ENCODE peak calls at places on chromosome 22, in six cellular contexts. One of them, this sample, is unnamed. For H4K20me1, the result is how much of the 10 kb centered on the place peaks cover.

GRCh38 chr22:42699281-42699681 is 21.4 kb downstream of the A4GALT start:
- DNase-seq in neural progenitor cell: no peak
- DNase-seq in IMR-90: no peak
- DNase-seq in fibroblast of lung: no peak
- DNase-seq in HCT116: no peak
- DNase-seq in OCI-LY7: no peak
- DNase-seq in this sample: no peak

GRCh38 chr22:29098296-29098695 is 25.5 kb downstream of the KREMEN1 start:
- DNase-seq in fibroblast of lung: no peak
- DNase-seq in neural progenitor cell: no peak
- DNase-seq in IMR-90: no peak
- DNase-seq in HCT116: no peak
- DNase-seq in OCI-LY7: no peak
- DNase-seq in this sample: no peak

GRCh38 chr22:20243545-20244249 is 24.4 kb downstream of the RTN4R start:
- DNase-seq in neural progenitor cell: no peak
- DNase-seq in OCI-LY7: peak
- DNase-seq in fibroblast of lung: peak
- DNase-seq in HCT116: no peak
- DNase-seq in IMR-90: peak
- DNase-seq in this sample: peak

GRCh38 chr22:48257690-48258065 is 1495.2 kb downstream of the TBC1D22A start:
- DNase-seq in IMR-90: no peak
- DNase-seq in OCI-LY7: no peak
- DNase-seq in HCT116: no peak
- DNase-seq in neural progenitor cell: no peak
- DNase-seq in fibroblast of lung: no peak
- DNase-seq in this sample: no peak

GRCh38 chr22:19120829-19121630 is 1.2 kb downstream of the DGCR2 start:
- DNase-seq in fibroblast of lung: peak
- DNase-seq in HCT116: peak
- DNase-seq in neural progenitor cell: peak
- DNase-seq in IMR-90: peak
- DNase-seq in OCI-LY7: no peak
- DNase-seq in this sample: peak

GRCh38 chr22:20750461-20751184 is 23.3 kb upstream of the SERPIND1 start:
- DNase-seq in fibroblast of lung: peak
- DNase-seq in OCI-LY7: no peak
- DNase-seq in IMR-90: peak
- DNase-seq in neural progenitor cell: no peak
- DNase-seq in HCT116: no peak
- DNase-seq in this sample: peak

GRCh38 chr22:30392661-30393321 is 4.0 kb upstream of the SEC14L2 start:
- DNase-seq in HCT116: no peak
- DNase-seq in neural progenitor cell: peak
- DNase-seq in IMR-90: no peak
- DNase-seq in OCI-LY7: peak
- DNase-seq in fibroblast of lung: no peak
- DNase-seq in this sample: no peak

GRCh38 chr22:41301085-41302015 is at the start of gene ZC3H7B:
- DNase-seq in IMR-90: peak
- DNase-seq in fibroblast of lung: peak
- DNase-seq in HCT116: no peak
- DNase-seq in neural progenitor cell: peak
- DNase-seq in OCI-LY7: peak
- DNase-seq in this sample: peak

GRCh38 chr22:21587803-21588611 is 20.5 kb downstream of the UBE2L3 start:
- DNase-seq in neural progenitor cell: no peak
- DNase-seq in fibroblast of lung: peak
- DNase-seq in HCT116: no peak
- DNase-seq in OCI-LY7: peak
- DNase-seq in IMR-90: peak
- DNase-seq in this sample: peak

GRCh38 chr22:45246060-45246985 is 5.6 kb upstream of the KIAA0930 start:
- DNase-seq in neural progenitor cell: no peak
- DNase-seq in HCT116: peak
- DNase-seq in IMR-90: peak
- DNase-seq in OCI-LY7: no peak
- DNase-seq in fibroblast of lung: peak
- DNase-seq in this sample: peak

GRCh38 chr22:28231423-28231822 is 312.4 kb upstream of the PITPNB start:
- DNase-seq in HCT116: no peak
- DNase-seq in fibroblast of lung: peak
- DNase-seq in neural progenitor cell: peak
- DNase-seq in OCI-LY7: no peak
- DNase-seq in IMR-90: peak
- DNase-seq in this sample: peak

GRCh38 chr22:20966883-20967696 is at the start of gene AIFM3:
- DNase-seq in HCT116: no peak
- DNase-seq in fibroblast of lung: no peak
- DNase-seq in OCI-LY7: no peak
- DNase-seq in IMR-90: no peak
- DNase-seq in neural progenitor cell: peak
- DNase-seq in this sample: no peak

GRCh38 chr22:46084943-46085830 is 65.1 kb upstream of the PPARA start:
- DNase-seq in IMR-90: no peak
- DNase-seq in fibroblast of lung: peak
- DNase-seq in OCI-LY7: no peak
- DNase-seq in neural progenitor cell: no peak
- DNase-seq in HCT116: no peak
- DNase-seq in this sample: peak

GRCh38 chr22:40410272-40410671 is 39.9 kb downstream of the SGSM3 start:
- DNase-seq in fibroblast of lung: peak
- DNase-seq in OCI-LY7: no peak
- DNase-seq in neural progenitor cell: no peak
- DNase-seq in HCT116: no peak
- DNase-seq in IMR-90: no peak
- DNase-seq in this sample: no peak

GRCh38 chr22:35892192-35892591 is 136.4 kb downstream of the RBFOX2 start:
- DNase-seq in OCI-LY7: no peak
- DNase-seq in HCT116: no peak
- DNase-seq in fibroblast of lung: peak
- DNase-seq in IMR-90: peak
- DNase-seq in neural progenitor cell: no peak
- DNase-seq in this sample: peak

GRCh38 chr22:36319595-36320497 is 66.9 kb downstream of the APOL1 start:
- DNase-seq in IMR-90: no peak
- DNase-seq in HCT116: no peak
- DNase-seq in OCI-LY7: no peak
- DNase-seq in neural progenitor cell: no peak
- DNase-seq in fibroblast of lung: no peak
- DNase-seq in this sample: no peak

GRCh38 chr22:22352376-22352999 is 107.9 kb downstream of the VPREB1 start:
- DNase-seq in neural progenitor cell: no peak
- DNase-seq in OCI-LY7: peak
- DNase-seq in HCT116: no peak
- DNase-seq in IMR-90: no peak
- DNase-seq in fibroblast of lung: no peak
- DNase-seq in this sample: no peak

GRCh38 chr22:47691152-47691895 is 928.9 kb downstream of the TBC1D22A start:
- DNase-seq in OCI-LY7: no peak
- DNase-seq in neural progenitor cell: no peak
- DNase-seq in HCT116: no peak
- DNase-seq in fibroblast of lung: no peak
- DNase-seq in IMR-90: no peak
- DNase-seq in this sample: no peak

DNA sequence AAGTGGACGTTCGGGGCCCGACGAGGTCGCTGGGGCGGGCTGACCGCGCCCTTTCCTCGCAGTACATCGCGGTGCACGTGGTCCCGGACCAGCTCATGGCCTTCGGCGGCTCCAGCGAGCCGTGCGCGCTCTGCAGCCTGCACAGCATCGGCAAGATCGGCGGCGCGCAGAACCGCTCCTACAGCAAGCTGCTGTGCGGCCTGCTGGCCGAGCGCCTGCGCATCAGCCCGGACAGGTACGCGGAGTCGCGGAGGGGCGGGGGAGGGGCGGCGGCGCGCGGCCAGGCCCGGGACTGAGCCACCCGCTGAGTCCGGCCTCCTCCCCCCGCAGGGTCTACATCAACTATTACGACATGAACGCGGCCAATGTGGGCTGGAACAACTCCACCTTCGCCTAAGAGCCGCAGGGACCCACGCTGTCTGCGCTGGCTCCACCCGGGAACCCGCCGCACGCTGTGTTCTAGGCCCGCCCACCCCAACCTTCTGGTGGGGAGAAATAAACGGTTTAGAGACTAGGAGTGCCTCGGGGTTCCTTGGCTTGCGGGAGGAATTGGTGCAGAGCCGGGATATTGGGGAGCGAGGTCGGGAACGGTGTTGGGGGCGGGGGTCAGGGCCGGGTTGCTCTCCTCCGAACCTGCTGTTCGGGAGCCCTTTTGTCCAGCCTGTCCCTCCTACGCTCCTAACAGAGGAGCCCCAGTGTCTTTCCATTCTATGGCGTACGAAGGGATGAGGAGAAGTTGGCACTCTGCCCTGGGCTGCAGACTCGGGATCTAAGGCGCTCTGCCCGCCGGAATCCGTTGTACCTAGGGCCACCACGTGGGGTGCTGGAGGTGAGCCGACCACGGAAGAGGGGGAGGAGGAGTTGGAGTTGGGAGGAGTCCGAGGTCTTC is 771 bp downstream of the MIF start:
- DNase-seq in IMR-90: peak
- DNase-seq in fibroblast of lung: peak
- DNase-seq in HCT116: peak
- DNase-seq in neural progenitor cell: peak
- DNase-seq in OCI-LY7: peak
- DNase-seq in this sample: peak
- TF ChIP-seq CTCF in IMR-90: peak
- TF ChIP-seq CTCF in fibroblast of lung: peak
- TF ChIP-seq CTCF in HCT116: peak
- TF ChIP-seq CTCF in neural progenitor cell: peak
- TF ChIP-seq CTCF in OCI-LY7: peak
- TF ChIP-seq CTCF in this sample: peak

GRCh38 chr22:24338701-24339451 is 68.2 kb downstream of the SPECC1L start:
- DNase-seq in HCT116: no peak
- DNase-seq in IMR-90: peak
- DNase-seq in neural progenitor cell: peak
- DNase-seq in fibroblast of lung: peak
- DNase-seq in OCI-LY7: no peak
- DNase-seq in this sample: peak
- H4K20me1 ChIP-seq in HCT116: under half
- H4K20me1 ChIP-seq in IMR-90: under half
- H4K20me1 ChIP-seq in neural progenitor cell: under half
- H4K20me1 ChIP-seq in fibroblast of lung: under half
- H4K20me1 ChIP-seq in OCI-LY7: under half
- H4K20me1 ChIP-seq in this sample: under half

GRCh38 chr22:38034884-38035529 is 22.2 kb upstream of the PICK1 start:
- DNase-seq in fibroblast of lung: no peak
- DNase-seq in OCI-LY7: no peak
- DNase-seq in neural progenitor cell: no peak
- DNase-seq in HCT116: no peak
- DNase-seq in IMR-90: no peak
- DNase-seq in this sample: no peak

GRCh38 chr22:38034278-38034882 is 22.8 kb upstream of the PICK1 start:
- DNase-seq in IMR-90: peak
- DNase-seq in OCI-LY7: no peak
- DNase-seq in neural progenitor cell: peak
- DNase-seq in fibroblast of lung: peak
- DNase-seq in HCT116: peak
- DNase-seq in this sample: peak

GRCh38 chr22:38031491-38031890 is 25.7 kb upstream of the PICK1 start:
- DNase-seq in HCT116: no peak
- DNase-seq in neural progenitor cell: no peak
- DNase-seq in IMR-90: no peak
- DNase-seq in OCI-LY7: no peak
- DNase-seq in fibroblast of lung: no peak
- DNase-seq in this sample: no peak

GRCh38 chr22:38033522-38034277 is 23.5 kb upstream of the PICK1 start:
- DNase-seq in fibroblast of lung: no peak
- DNase-seq in neural progenitor cell: peak
- DNase-seq in HCT116: no peak
- DNase-seq in IMR-90: no peak
- DNase-seq in OCI-LY7: no peak
- DNase-seq in this sample: no peak

DNA sequence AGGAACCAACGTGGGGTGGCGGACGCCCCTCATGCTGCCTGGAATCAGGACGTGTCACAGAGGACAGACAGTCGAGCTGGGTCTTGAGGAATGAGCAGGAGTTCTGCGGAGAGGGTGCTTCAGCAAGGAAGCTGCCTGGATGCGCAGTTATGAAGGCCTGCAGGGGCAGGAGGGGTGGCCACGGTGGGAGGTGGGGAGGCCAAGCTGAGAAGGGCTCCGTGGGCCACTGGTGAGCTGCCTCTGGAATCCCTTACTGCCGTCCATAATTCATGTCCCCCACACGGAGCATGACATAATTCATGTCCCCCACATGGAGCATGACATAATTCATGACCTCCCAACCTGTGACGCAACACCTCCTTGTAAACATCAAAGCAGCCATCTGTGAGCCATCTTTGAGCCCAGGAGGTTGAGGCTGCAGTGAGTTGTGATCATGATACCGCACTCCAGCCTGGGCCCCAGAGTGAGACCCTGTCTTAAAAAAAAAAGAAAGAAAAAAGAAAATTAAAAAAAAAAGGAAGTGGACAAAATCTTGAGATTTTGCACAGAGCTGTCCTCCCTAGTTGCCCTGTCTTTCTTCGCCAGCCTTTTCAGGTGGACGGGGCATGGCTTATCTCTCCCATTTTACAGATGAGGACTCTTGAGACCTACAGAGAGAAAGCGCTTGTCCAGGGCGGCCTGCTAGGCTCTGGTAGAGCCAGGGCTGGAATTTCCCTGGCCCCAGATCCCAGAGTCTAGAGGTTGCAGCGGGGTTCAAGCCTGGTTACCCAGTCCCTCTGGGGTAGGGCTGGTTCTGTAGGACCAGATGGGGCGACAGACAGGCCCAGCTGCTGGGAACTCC is 24.3 kb upstream of the PICK1 start:
- DNase-seq in IMR-90: peak
- DNase-seq in HCT116: no peak
- DNase-seq in OCI-LY7: no peak
- DNase-seq in fibroblast of lung: peak
- DNase-seq in neural progenitor cell: no peak
- DNase-seq in this sample: peak
- H3K27ac ChIP-seq in IMR-90: peak
- H3K27ac ChIP-seq in HCT116: peak
- H3K27ac ChIP-seq in OCI-LY7: no peak
- H3K27ac ChIP-seq in fibroblast of lung: peak
- H3K27ac ChIP-seq in neural progenitor cell: no peak
- H3K27ac ChIP-seq in this sample: peak

GRCh38 chr22:24109649-24110048 is 71.6 kb upstream of the SUSD2 start:
- DNase-seq in fibroblast of lung: no peak
- DNase-seq in neural progenitor cell: no peak
- DNase-seq in HCT116: no peak
- DNase-seq in IMR-90: no peak
- DNase-seq in OCI-LY7: no peak
- DNase-seq in this sample: no peak

GRCh38 chr22:24115247-24116207 is 65.8 kb upstream of the SUSD2 start:
- DNase-seq in fibroblast of lung: no peak
- DNase-seq in HCT116: no peak
- DNase-seq in OCI-LY7: no peak
- DNase-seq in neural progenitor cell: no peak
- DNase-seq in IMR-90: no peak
- DNase-seq in this sample: no peak

GRCh38 chr22:24107668-24108067 is 73.6 kb upstream of the SUSD2 start:
- DNase-seq in HCT116: no peak
- DNase-seq in fibroblast of lung: peak
- DNase-seq in IMR-90: peak
- DNase-seq in neural progenitor cell: no peak
- DNase-seq in OCI-LY7: no peak
- DNase-seq in this sample: peak

GRCh38 chr22:24108073-24108472 is 73.2 kb upstream of the SUSD2 start:
- DNase-seq in fibroblast of lung: no peak
- DNase-seq in IMR-90: no peak
- DNase-seq in HCT116: no peak
- DNase-seq in neural progenitor cell: peak
- DNase-seq in OCI-LY7: no peak
- DNase-seq in this sample: no peak

GRCh38 chr22:24112188-24112587 is 69.1 kb upstream of the SUSD2 start:
- DNase-seq in fibroblast of lung: peak
- DNase-seq in neural progenitor cell: no peak
- DNase-seq in HCT116: no peak
- DNase-seq in IMR-90: peak
- DNase-seq in OCI-LY7: no peak
- DNase-seq in this sample: peak
- TF ChIP-seq CTCF in fibroblast of lung: no peak
- TF ChIP-seq CTCF in neural progenitor cell: no peak
- TF ChIP-seq CTCF in HCT116: no peak
- TF ChIP-seq CTCF in IMR-90: no peak
- TF ChIP-seq CTCF in OCI-LY7: no peak
- TF ChIP-seq CTCF in this sample: no peak

This sample was measured in astrocyte.